ENCODE peak calls at places on chromosomes 3 and 15, in eight cellular contexts. One of them, this sample, is unnamed.

GRCh38 chr15:94196536-94196935 is 34.8 kb upstream of the MCTP2 start:
- DNase-seq in tibial artery: no peak
- DNase-seq in fibroblast of lung: peak; percentile 3
- DNase-seq in cardiac muscle cell: no peak
- DNase-seq in left lung: no peak
- DNase-seq in pancreas: no peak
- DNase-seq in A549: no peak
- DNase-seq in upper lobe of right lung: no peak
- DNase-seq in this sample: no peak

GRCh38 chr3:120622870-120623718 is 27.0 kb downstream of the NDUFB4 start:
- DNase-seq in tibial artery: no peak
- DNase-seq in fibroblast of lung: no peak
- DNase-seq in cardiac muscle cell: no peak
- DNase-seq in left lung: no peak
- DNase-seq in pancreas: no peak
- DNase-seq in A549: peak; percentile 79
- DNase-seq in upper lobe of right lung: no peak
- DNase-seq in this sample: no peak

GRCh38 chr3:181555681-181556080 is 156.0 kb upstream of the SOX2 start:
- DNase-seq in tibial artery: no peak
- DNase-seq in fibroblast of lung: no peak
- DNase-seq in cardiac muscle cell: no peak
- DNase-seq in left lung: no peak
- DNase-seq in pancreas: no peak
- DNase-seq in A549: no peak
- DNase-seq in upper lobe of right lung: no peak
- DNase-seq in this sample: no peak

GRCh38 chr15:88465633-88466219 is 1.5 kb downstream of the MRPL46 start:
- DNase-seq in tibial artery: no peak
- DNase-seq in fibroblast of lung: peak; percentile 69
- DNase-seq in cardiac muscle cell: no peak
- DNase-seq in left lung: no peak
- DNase-seq in pancreas: no peak
- DNase-seq in A549: peak; percentile 31
- DNase-seq in upper lobe of right lung: no peak
- DNase-seq in this sample: peak; percentile 28

GRCh38 chr3:105334138-105334882 is 32.4 kb upstream of the ALCAM start:
- DNase-seq in tibial artery: no peak
- DNase-seq in fibroblast of lung: no peak
- DNase-seq in cardiac muscle cell: no peak
- DNase-seq in left lung: no peak
- DNase-seq in pancreas: no peak
- DNase-seq in A549: no peak
- DNase-seq in upper lobe of right lung: no peak
- DNase-seq in this sample: no peak

GRCh38 chr3:44894485-44894884 is 20.1 kb downstream of the TGM4 start:
- DNase-seq in tibial artery: no peak
- DNase-seq in fibroblast of lung: no peak
- DNase-seq in cardiac muscle cell: no peak
- DNase-seq in left lung: no peak
- DNase-seq in pancreas: no peak
- DNase-seq in A549: no peak
- DNase-seq in upper lobe of right lung: no peak
- DNase-seq in this sample: no peak

GRCh38 chr3:143811602-143812001 is 36.7 kb downstream of the SLC9A9 start:
- DNase-seq in tibial artery: peak; percentile 79
- DNase-seq in fibroblast of lung: peak; percentile 53
- DNase-seq in cardiac muscle cell: no peak
- DNase-seq in left lung: peak; percentile 49
- DNase-seq in pancreas: no peak
- DNase-seq in A549: no peak
- DNase-seq in upper lobe of right lung: no peak
- DNase-seq in this sample: peak; percentile 56

GRCh38 chr3:194135516-194135805 is 487 bp upstream of the HES1 start:
- DNase-seq in tibial artery: no peak
- DNase-seq in fibroblast of lung: no peak
- DNase-seq in cardiac muscle cell: peak; percentile 17
- DNase-seq in left lung: no peak
- DNase-seq in pancreas: no peak
- DNase-seq in A549: no peak
- DNase-seq in upper lobe of right lung: no peak
- DNase-seq in this sample: no peak

GRCh38 chr3:66115858-66116654 is 77.3 kb upstream of the MAGI1 start:
- DNase-seq in tibial artery: peak; percentile 71
- DNase-seq in fibroblast of lung: peak; percentile 94
- DNase-seq in cardiac muscle cell: peak; percentile 78
- DNase-seq in left lung: peak; percentile 40
- DNase-seq in pancreas: peak; percentile 49
- DNase-seq in A549: peak; percentile 59
- DNase-seq in upper lobe of right lung: no peak
- DNase-seq in this sample: peak; percentile 76

GRCh38 chr3:42503251-42503924 is 945 bp downstream of the VIPR1 start:
- DNase-seq in tibial artery: no peak
- DNase-seq in fibroblast of lung: no peak
- DNase-seq in cardiac muscle cell: no peak
- DNase-seq in left lung: no peak
- DNase-seq in pancreas: peak; percentile 5
- DNase-seq in A549: no peak
- DNase-seq in upper lobe of right lung: no peak
- DNase-seq in this sample: no peak

GRCh38 chr3:36827133-36827532 is 62.8 kb upstream of the DCLK3 start:
- DNase-seq in tibial artery: no peak
- DNase-seq in fibroblast of lung: no peak
- DNase-seq in cardiac muscle cell: no peak
- DNase-seq in left lung: no peak
- DNase-seq in pancreas: no peak
- DNase-seq in A549: no peak
- DNase-seq in upper lobe of right lung: no peak
- DNase-seq in this sample: no peak

GRCh38 chr3:118641608-118642007 is 393.0 kb downstream of the IGSF11 start:
- DNase-seq in tibial artery: no peak
- DNase-seq in fibroblast of lung: no peak
- DNase-seq in cardiac muscle cell: peak; percentile 37
- DNase-seq in left lung: no peak
- DNase-seq in pancreas: no peak
- DNase-seq in A549: peak; percentile 1
- DNase-seq in upper lobe of right lung: no peak
- DNase-seq in this sample: no peak

GRCh38 chr3:177420643-177421042 is 223.4 kb upstream of the TBL1XR1 start:
- DNase-seq in tibial artery: no peak
- DNase-seq in fibroblast of lung: peak; percentile 74
- DNase-seq in cardiac muscle cell: no peak
- DNase-seq in left lung: no peak
- DNase-seq in pancreas: no peak
- DNase-seq in A549: peak; percentile 50
- DNase-seq in upper lobe of right lung: no peak
- DNase-seq in this sample: no peak

GRCh38 chr3:127790009-127790533 is 32.2 kb downstream of the MGLL start:
- DNase-seq in tibial artery: no peak
- DNase-seq in fibroblast of lung: no peak
- DNase-seq in cardiac muscle cell: no peak
- DNase-seq in left lung: no peak
- DNase-seq in pancreas: no peak
- DNase-seq in A549: no peak
- DNase-seq in upper lobe of right lung: no peak
- DNase-seq in this sample: no peak

GRCh38 chr3:67737911-67738865 is 83.8 kb upstream of the SUCLG2 start:
- DNase-seq in tibial artery: no peak
- DNase-seq in fibroblast of lung: no peak
- DNase-seq in cardiac muscle cell: no peak
- DNase-seq in left lung: no peak
- DNase-seq in pancreas: no peak
- DNase-seq in A549: no peak
- DNase-seq in upper lobe of right lung: no peak
- DNase-seq in this sample: no peak

GRCh38 chr3:170321326-170322034 is 36.0 kb upstream of the SKIL start:
- DNase-seq in tibial artery: no peak
- DNase-seq in fibroblast of lung: no peak
- DNase-seq in cardiac muscle cell: no peak
- DNase-seq in left lung: peak; percentile 36
- DNase-seq in pancreas: no peak
- DNase-seq in A549: no peak
- DNase-seq in upper lobe of right lung: no peak
- DNase-seq in this sample: no peak

GRCh38 chr3:37086918-37087317 is 87.5 kb downstream of the LRRFIP2 start:
- DNase-seq in tibial artery: no peak
- DNase-seq in fibroblast of lung: no peak
- DNase-seq in cardiac muscle cell: no peak
- DNase-seq in left lung: no peak
- DNase-seq in pancreas: no peak
- DNase-seq in A549: no peak
- DNase-seq in upper lobe of right lung: no peak
- DNase-seq in this sample: no peak

GRCh38 chr3:38119248-38119544 is 17.7 kb downstream of the ACAA1 start:
- DNase-seq in tibial artery: no peak
- DNase-seq in fibroblast of lung: no peak
- DNase-seq in cardiac muscle cell: no peak
- DNase-seq in left lung: no peak
- DNase-seq in pancreas: peak; percentile 7
- DNase-seq in A549: no peak
- DNase-seq in upper lobe of right lung: no peak
- DNase-seq in this sample: no peak

GRCh38 chr3:35862057-35862456 is 222.7 kb downstream of the ARPP21 start:
- DNase-seq in tibial artery: no peak
- DNase-seq in fibroblast of lung: no peak
- DNase-seq in cardiac muscle cell: peak; percentile 66
- DNase-seq in left lung: no peak
- DNase-seq in pancreas: no peak
- DNase-seq in A549: no peak
- DNase-seq in upper lobe of right lung: no peak
- DNase-seq in this sample: no peak

GRCh38 chr3:123312331-123313265 is 110.9 kb downstream of the SEC22A start:
- DNase-seq in tibial artery: no peak
- DNase-seq in fibroblast of lung: no peak
- DNase-seq in cardiac muscle cell: no peak
- DNase-seq in left lung: no peak
- DNase-seq in pancreas: no peak
- DNase-seq in A549: no peak
- DNase-seq in upper lobe of right lung: no peak
- DNase-seq in this sample: no peak

GRCh38 chr3:109532257-109533216 is 195.2 kb upstream of the DPPA4 start:
- DNase-seq in tibial artery: no peak
- DNase-seq in fibroblast of lung: peak; percentile 78
- DNase-seq in cardiac muscle cell: peak; percentile 61
- DNase-seq in left lung: peak; percentile 53
- DNase-seq in pancreas: peak; percentile 49
- DNase-seq in A549: peak; percentile 81
- DNase-seq in upper lobe of right lung: no peak
- DNase-seq in this sample: no peak

GRCh38 chr15:71781179-71781964 is 29.0 kb upstream of the NR2E3 start:
- DNase-seq in tibial artery: peak; percentile 54
- DNase-seq in fibroblast of lung: no peak
- DNase-seq in cardiac muscle cell: no peak
- DNase-seq in left lung: no peak
- DNase-seq in pancreas: no peak
- DNase-seq in A549: no peak
- DNase-seq in upper lobe of right lung: no peak
- DNase-seq in this sample: no peak

GRCh38 chr15:92687183-92687582 is 31.6 kb upstream of the FAM174B start:
- DNase-seq in tibial artery: no peak
- DNase-seq in fibroblast of lung: peak; percentile 76
- DNase-seq in cardiac muscle cell: no peak
- DNase-seq in left lung: no peak
- DNase-seq in pancreas: no peak
- DNase-seq in A549: no peak
- DNase-seq in upper lobe of right lung: no peak
- DNase-seq in this sample: no peak

GRCh38 chr15:37088436-37088835 is 11.9 kb downstream of the MEIS2 start:
- DNase-seq in tibial artery: no peak
- DNase-seq in fibroblast of lung: no peak
- DNase-seq in cardiac muscle cell: no peak
- DNase-seq in left lung: no peak
- DNase-seq in pancreas: no peak
- DNase-seq in A549: no peak
- DNase-seq in upper lobe of right lung: no peak
- DNase-seq in this sample: no peak
- H3K27ac ChIP-seq in tibial artery: no peak overlapping the region
- H3K27ac ChIP-seq in fibroblast of lung: no peak overlapping the region
- H3K27ac ChIP-seq in cardiac muscle cell: peak overlapping the region; percentile 76
- H3K27ac ChIP-seq in left lung: no peak overlapping the region
- H3K27ac ChIP-seq in pancreas: no peak overlapping the region
- H3K27ac ChIP-seq in A549: no peak overlapping the region
- H3K27ac ChIP-seq in upper lobe of right lung: no peak overlapping the region
- H3K27ac ChIP-seq in this sample: no peak overlapping the region

GRCh38 chr3:71305246-71306206 is 278.0 kb downstream of the FOXP1 start:
- DNase-seq in tibial artery: no peak
- DNase-seq in fibroblast of lung: peak; percentile 38
- DNase-seq in cardiac muscle cell: peak; percentile 79
- DNase-seq in left lung: peak; percentile 42
- DNase-seq in pancreas: peak; percentile 21
- DNase-seq in A549: no peak
- DNase-seq in upper lobe of right lung: no peak
- DNase-seq in this sample: no peak
- TF ChIP-seq CTCF in tibial artery: no peak
- TF ChIP-seq CTCF in fibroblast of lung: no peak
- TF ChIP-seq CTCF in cardiac muscle cell: no peak
- TF ChIP-seq CTCF in left lung: no peak
- TF ChIP-seq CTCF in pancreas: no peak
- TF ChIP-seq CTCF in A549: no peak
- TF ChIP-seq CTCF in upper lobe of right lung: no peak
- TF ChIP-seq CTCF in this sample: no peak

GRCh38 chr15:78872972-78873795 is 494 bp downstream of the MORF4L1 start:
- DNase-seq in tibial artery: peak; percentile 84
- DNase-seq in fibroblast of lung: peak; percentile 93
- DNase-seq in cardiac muscle cell: peak; percentile 93
- DNase-seq in left lung: peak; percentile 84
- DNase-seq in pancreas: peak; percentile 75
- DNase-seq in A549: peak; percentile 97
- DNase-seq in upper lobe of right lung: peak; percentile 91
- DNase-seq in this sample: peak; percentile 48

GRCh38 chr15:78872155-78872971 is at the start of gene MORF4L1:
- DNase-seq in tibial artery: peak; percentile 98
- DNase-seq in fibroblast of lung: peak; percentile 95
- DNase-seq in cardiac muscle cell: peak; percentile 97
- DNase-seq in left lung: peak; percentile 97
- DNase-seq in pancreas: peak; percentile 96
- DNase-seq in A549: peak; percentile 97
- DNase-seq in upper lobe of right lung: peak; percentile 99
- DNase-seq in this sample: peak; percentile 93

GRCh38 chr15:78878356-78878755 is 5.7 kb downstream of the MORF4L1 start:
- DNase-seq in tibial artery: no peak
- DNase-seq in fibroblast of lung: peak; percentile 36
- DNase-seq in cardiac muscle cell: no peak
- DNase-seq in left lung: no peak
- DNase-seq in pancreas: no peak
- DNase-seq in A549: no peak
- DNase-seq in upper lobe of right lung: no peak
- DNase-seq in this sample: no peak

GRCh38 chr15:78873796-78874761 is 1.4 kb downstream of the MORF4L1 start:
- DNase-seq in tibial artery: no peak
- DNase-seq in fibroblast of lung: no peak
- DNase-seq in cardiac muscle cell: no peak
- DNase-seq in left lung: peak; percentile 50
- DNase-seq in pancreas: no peak
- DNase-seq in A549: peak; percentile 35
- DNase-seq in upper lobe of right lung: no peak
- DNase-seq in this sample: no peak

GRCh38 chr15:78875107-78875914 is 2.6 kb downstream of the MORF4L1 start:
- DNase-seq in tibial artery: no peak
- DNase-seq in fibroblast of lung: no peak
- DNase-seq in cardiac muscle cell: no peak
- DNase-seq in left lung: no peak
- DNase-seq in pancreas: no peak
- DNase-seq in A549: no peak
- DNase-seq in upper lobe of right lung: no peak
- DNase-seq in this sample: no peak
- H3K4me3 ChIP-seq in tibial artery: peak overlapping the region; percentile 92
- H3K4me3 ChIP-seq in fibroblast of lung: peak overlapping the region; percentile 100
- H3K4me3 ChIP-seq in cardiac muscle cell: peak overlapping the region; percentile 66
- H3K4me3 ChIP-seq in left lung: peak overlapping the region; percentile 87
- H3K4me3 ChIP-seq in pancreas: no peak overlapping the region
- H3K4me3 ChIP-seq in A549: peak overlapping the region; percentile 99
- H3K4me3 ChIP-seq in upper lobe of right lung: peak overlapping the region; percentile 74
- H3K4me3 ChIP-seq in this sample: peak overlapping the region; percentile 97

GRCh38 chr3:58366699-58367098 is 34.0 kb downstream of the PXK start:
- DNase-seq in tibial artery: no peak
- DNase-seq in fibroblast of lung: peak; percentile 25
- DNase-seq in cardiac muscle cell: no peak
- DNase-seq in left lung: no peak
- DNase-seq in pancreas: no peak
- DNase-seq in A549: no peak
- DNase-seq in upper lobe of right lung: no peak
- DNase-seq in this sample: no peak
- H3K27ac ChIP-seq in tibial artery: no peak overlapping the region
- H3K27ac ChIP-seq in fibroblast of lung: no peak overlapping the region
- H3K27ac ChIP-seq in cardiac muscle cell: no peak overlapping the region
- H3K27ac ChIP-seq in left lung: no peak overlapping the region
- H3K27ac ChIP-seq in pancreas: no peak overlapping the region
- H3K27ac ChIP-seq in A549: no peak overlapping the region
- H3K27ac ChIP-seq in upper lobe of right lung: no peak overlapping the region
- H3K27ac ChIP-seq in this sample: no peak overlapping the region

This sample was measured in gastrocnemius medialis.